ENCODE peak calls at places on chromosomes 4 and X, in seven cellular contexts. One of them, this sample, is unnamed.

GRCh38 chrX:40570346-40571093 is 10.2 kb upstream of the ATP6AP2 start:
- DNase-seq in GM23248: no peak
- DNase-seq in hepatocyte: no peak
- DNase-seq in HCT116: no peak
- DNase-seq in MM.1S: no peak
- DNase-seq in neural progenitor cell: no peak
- DNase-seq in GM23338: peak
- DNase-seq in this sample: no peak

GRCh38 chr4:169024762-169025161 is 14.7 kb upstream of the CBR4 start:
- DNase-seq in MM.1S: peak
- DNase-seq in GM23338: peak
- DNase-seq in GM23248: peak
- DNase-seq in neural progenitor cell: peak
- DNase-seq in HCT116: peak
- DNase-seq in hepatocyte: peak
- DNase-seq in this sample: peak

GRCh38 chrX:1784773-1785172 is 169.9 kb downstream of the ASMT start:
- DNase-seq in hepatocyte: no peak
- DNase-seq in HCT116: no peak
- DNase-seq in GM23248: no peak
- DNase-seq in GM23338: peak
- DNase-seq in MM.1S: no peak
- DNase-seq in neural progenitor cell: no peak
- DNase-seq in this sample: no peak

GRCh38 chr4:75696036-75696435 is 22.8 kb upstream of the G3BP2 start:
- DNase-seq in hepatocyte: peak
- DNase-seq in MM.1S: no peak
- DNase-seq in HCT116: no peak
- DNase-seq in neural progenitor cell: no peak
- DNase-seq in GM23248: no peak
- DNase-seq in GM23338: no peak
- DNase-seq in this sample: no peak

GRCh38 chr4:15942283-15942682 is 3.7 kb upstream of the FGFBP1 start:
- DNase-seq in neural progenitor cell: no peak
- DNase-seq in hepatocyte: no peak
- DNase-seq in HCT116: no peak
- DNase-seq in MM.1S: no peak
- DNase-seq in GM23248: no peak
- DNase-seq in GM23338: no peak
- DNase-seq in this sample: no peak

GRCh38 chrX:47166126-47166525 is 21.1 kb downstream of the RBM10 start:
- DNase-seq in neural progenitor cell: no peak
- DNase-seq in HCT116: no peak
- DNase-seq in hepatocyte: peak
- DNase-seq in MM.1S: no peak
- DNase-seq in GM23338: no peak
- DNase-seq in GM23248: peak
- DNase-seq in this sample: no peak

GRCh38 chrX:136718091-136718490 is 62.6 kb downstream of the ARHGEF6 start:
- DNase-seq in GM23248: no peak
- DNase-seq in neural progenitor cell: no peak
- DNase-seq in HCT116: no peak
- DNase-seq in MM.1S: no peak
- DNase-seq in hepatocyte: no peak
- DNase-seq in GM23338: no peak
- DNase-seq in this sample: no peak

GRCh38 chr4:185708348-185708747 is 103.6 kb downstream of the SORBS2 start:
- DNase-seq in GM23248: peak
- DNase-seq in hepatocyte: no peak
- DNase-seq in neural progenitor cell: no peak
- DNase-seq in HCT116: no peak
- DNase-seq in GM23338: no peak
- DNase-seq in MM.1S: no peak
- DNase-seq in this sample: peak

GRCh38 chr4:72513227-72513626 is 55.8 kb downstream of the ADAMTS3 start:
- DNase-seq in GM23248: no peak
- DNase-seq in hepatocyte: no peak
- DNase-seq in GM23338: no peak
- DNase-seq in neural progenitor cell: no peak
- DNase-seq in HCT116: no peak
- DNase-seq in MM.1S: no peak
- DNase-seq in this sample: no peak

GRCh38 chr4:76377922-76378321 is 43.0 kb downstream of the CCDC158 start:
- DNase-seq in neural progenitor cell: peak
- DNase-seq in MM.1S: peak
- DNase-seq in hepatocyte: peak
- DNase-seq in GM23338: peak
- DNase-seq in GM23248: peak
- DNase-seq in HCT116: peak
- DNase-seq in this sample: peak

GRCh38 chr4:83282049-83282535 is 2.5 kb downstream of the COQ2 start:
- DNase-seq in MM.1S: peak
- DNase-seq in hepatocyte: peak
- DNase-seq in GM23248: peak
- DNase-seq in GM23338: peak
- DNase-seq in neural progenitor cell: peak
- DNase-seq in HCT116: peak
- DNase-seq in this sample: peak

GRCh38 chrX:39848900-39849299 is 248.9 kb downstream of the BCOR start:
- DNase-seq in neural progenitor cell: no peak
- DNase-seq in hepatocyte: no peak
- DNase-seq in HCT116: no peak
- DNase-seq in GM23338: no peak
- DNase-seq in MM.1S: no peak
- DNase-seq in GM23248: peak
- DNase-seq in this sample: peak

GRCh38 chrX:130887392-130887791 is 15.6 kb downstream of the ENOX2 start:
- DNase-seq in GM23248: no peak
- DNase-seq in GM23338: no peak
- DNase-seq in HCT116: no peak
- DNase-seq in neural progenitor cell: no peak
- DNase-seq in MM.1S: no peak
- DNase-seq in hepatocyte: no peak
- DNase-seq in this sample: no peak

GRCh38 chr4:6663596-6664393 is 23.3 kb downstream of the MRFAP1 start:
- DNase-seq in HCT116: no peak
- DNase-seq in neural progenitor cell: no peak
- DNase-seq in hepatocyte: no peak
- DNase-seq in GM23338: peak
- DNase-seq in MM.1S: no peak
- DNase-seq in GM23248: peak
- DNase-seq in this sample: no peak
- TF ChIP-seq EZH2 in HCT116: no peak
- TF ChIP-seq EZH2 in neural progenitor cell: no peak
- TF ChIP-seq EZH2 in hepatocyte: no peak
- TF ChIP-seq EZH2 in GM23338: peak
- TF ChIP-seq EZH2 in MM.1S: no peak
- TF ChIP-seq EZH2 in GM23248: no peak
- TF ChIP-seq EZH2 in this sample: no peak

GRCh38 chr4:136680271-136680670 is 852.0 kb downstream of the PCDH18 start:
- DNase-seq in neural progenitor cell: peak
- DNase-seq in MM.1S: no peak
- DNase-seq in HCT116: no peak
- DNase-seq in GM23338: no peak
- DNase-seq in hepatocyte: peak
- DNase-seq in GM23248: no peak
- DNase-seq in this sample: peak
- TF ChIP-seq EZH2phosphoT487 in neural progenitor cell: no peak
- TF ChIP-seq EZH2phosphoT487 in MM.1S: no peak
- TF ChIP-seq EZH2phosphoT487 in HCT116: no peak
- TF ChIP-seq EZH2phosphoT487 in GM23338: no peak
- TF ChIP-seq EZH2phosphoT487 in hepatocyte: no peak
- TF ChIP-seq EZH2phosphoT487 in GM23248: no peak
- TF ChIP-seq EZH2phosphoT487 in this sample: no peak

DNA sequence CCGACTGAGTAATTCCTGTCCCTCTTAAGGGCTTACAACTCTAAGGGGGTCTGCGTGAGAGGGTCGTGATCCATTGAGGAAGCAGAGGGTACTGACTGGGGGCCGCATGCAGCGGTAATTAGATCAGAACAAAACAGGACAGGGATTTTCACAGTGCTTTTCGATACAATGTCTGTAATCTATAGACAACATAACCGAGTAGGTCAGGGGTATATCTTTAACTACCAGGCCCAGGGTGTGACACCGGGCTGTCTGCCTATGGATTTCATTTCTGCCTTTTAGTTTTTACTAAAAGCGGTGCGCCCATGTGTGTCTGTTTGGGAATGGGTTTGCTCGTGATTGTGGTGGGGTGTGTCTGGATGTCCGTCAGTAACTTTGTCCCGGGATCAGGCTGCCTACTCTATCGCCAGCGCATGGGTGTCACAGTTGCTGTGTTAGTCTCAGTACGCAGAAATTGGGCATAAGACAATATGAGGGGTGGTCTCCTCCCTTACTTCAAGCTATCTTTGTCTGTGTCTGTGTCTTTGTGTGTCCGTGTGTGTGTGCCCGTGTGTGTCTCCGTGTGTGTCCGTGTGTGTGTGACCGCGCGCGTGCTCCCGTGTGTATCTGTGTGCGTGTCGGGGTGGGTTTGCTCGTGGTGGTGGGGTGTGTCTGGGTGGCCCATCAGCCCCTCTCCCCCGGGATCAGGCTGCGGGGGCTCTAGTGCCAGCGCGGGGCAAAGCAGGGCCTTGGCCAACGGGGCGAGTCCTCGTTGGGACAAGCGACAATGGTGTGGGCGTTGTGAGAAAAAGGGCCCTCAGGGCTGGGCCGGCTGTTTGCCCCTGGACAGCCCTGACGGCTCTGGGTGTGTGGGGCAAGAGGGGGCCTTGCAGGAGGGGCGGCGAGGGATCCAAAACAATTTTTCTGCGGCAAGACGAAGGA is 10.4 kb downstream of the FRG2 start:
- DNase-seq in MM.1S: no peak
- DNase-seq in GM23338: no peak
- DNase-seq in GM23248: no peak
- DNase-seq in hepatocyte: no peak
- DNase-seq in neural progenitor cell: peak
- DNase-seq in HCT116: no peak
- DNase-seq in this sample: no peak
- TF ChIP-seq EZH2 in MM.1S: no peak
- TF ChIP-seq EZH2 in GM23338: peak
- TF ChIP-seq EZH2 in GM23248: no peak
- TF ChIP-seq EZH2 in hepatocyte: no peak
- TF ChIP-seq EZH2 in neural progenitor cell: peak
- TF ChIP-seq EZH2 in HCT116: no peak
- TF ChIP-seq EZH2 in this sample: no peak

GRCh38 chr4:77845400-77845799 is 17.2 kb upstream of the MRPL1 start:
- DNase-seq in HCT116: no peak
- DNase-seq in hepatocyte: no peak
- DNase-seq in GM23248: no peak
- DNase-seq in MM.1S: no peak
- DNase-seq in neural progenitor cell: no peak
- DNase-seq in GM23338: no peak
- DNase-seq in this sample: no peak
- TF ChIP-seq EZH2phosphoT487 in HCT116: no peak
- TF ChIP-seq EZH2phosphoT487 in hepatocyte: no peak
- TF ChIP-seq EZH2phosphoT487 in GM23248: no peak
- TF ChIP-seq EZH2phosphoT487 in MM.1S: no peak
- TF ChIP-seq EZH2phosphoT487 in neural progenitor cell: no peak
- TF ChIP-seq EZH2phosphoT487 in GM23338: no peak
- TF ChIP-seq EZH2phosphoT487 in this sample: no peak

GRCh38 chrX:107420571-107420970 is 28.9 kb upstream of the FRMPD3 start:
- DNase-seq in HCT116: no peak
- DNase-seq in GM23338: no peak
- DNase-seq in GM23248: no peak
- DNase-seq in MM.1S: no peak
- DNase-seq in neural progenitor cell: no peak
- DNase-seq in hepatocyte: no peak
- DNase-seq in this sample: no peak
- TF ChIP-seq EZH2 in HCT116: no peak
- TF ChIP-seq EZH2 in GM23338: no peak
- TF ChIP-seq EZH2 in GM23248: no peak
- TF ChIP-seq EZH2 in MM.1S: no peak
- TF ChIP-seq EZH2 in neural progenitor cell: no peak
- TF ChIP-seq EZH2 in hepatocyte: no peak
- TF ChIP-seq EZH2 in this sample: no peak

GRCh38 chrX:22073928-22074327 is 41.8 kb downstream of the PHEX start:
- DNase-seq in hepatocyte: no peak
- DNase-seq in neural progenitor cell: no peak
- DNase-seq in GM23338: peak
- DNase-seq in GM23248: no peak
- DNase-seq in HCT116: no peak
- DNase-seq in MM.1S: no peak
- DNase-seq in this sample: no peak
- TF ChIP-seq EZH2phosphoT487 in hepatocyte: no peak
- TF ChIP-seq EZH2phosphoT487 in neural progenitor cell: no peak
- TF ChIP-seq EZH2phosphoT487 in GM23338: no peak
- TF ChIP-seq EZH2phosphoT487 in GM23248: no peak
- TF ChIP-seq EZH2phosphoT487 in HCT116: no peak
- TF ChIP-seq EZH2phosphoT487 in MM.1S: no peak
- TF ChIP-seq EZH2phosphoT487 in this sample: no peak

GRCh38 chrX:153662266-153662665 is 11.3 kb downstream of the PNCK start:
- DNase-seq in neural progenitor cell: peak
- DNase-seq in HCT116: peak
- DNase-seq in GM23248: peak
- DNase-seq in hepatocyte: peak
- DNase-seq in GM23338: peak
- DNase-seq in MM.1S: peak
- DNase-seq in this sample: no peak
- TF ChIP-seq EZH2 in neural progenitor cell: no peak
- TF ChIP-seq EZH2 in HCT116: no peak
- TF ChIP-seq EZH2 in GM23248: no peak
- TF ChIP-seq EZH2 in hepatocyte: peak
- TF ChIP-seq EZH2 in GM23338: no peak
- TF ChIP-seq EZH2 in MM.1S: no peak
- TF ChIP-seq EZH2 in this sample: no peak